ENCODE peak calls at places on chromosome 10, in nine cellular contexts. One of them, this sample, is unnamed. For H3K4me1, the result is how much of the 10 kb centered on the place peaks cover.

GRCh38 chr10:122859527-122859926 is 13.9 kb upstream of the CUZD1 start:
- DNase-seq in adipocyte: no peak
- DNase-seq in fibroblast of lung: no peak
- DNase-seq in upper lobe of right lung: no peak
- DNase-seq in tibial artery: no peak
- DNase-seq in PC-3: no peak
- DNase-seq in pancreas: no peak
- DNase-seq in suprapubic skin: no peak
- DNase-seq in right lobe of liver: no peak
- DNase-seq in this sample: no peak

GRCh38 chr10:17026686-17027485 is 102.7 kb downstream of the CUBN start:
- DNase-seq in right lobe of liver: no peak
- DNase-seq in adipocyte: peak
- DNase-seq in upper lobe of right lung: no peak
- DNase-seq in pancreas: no peak
- DNase-seq in suprapubic skin: no peak
- DNase-seq in PC-3: peak
- DNase-seq in fibroblast of lung: peak
- DNase-seq in tibial artery: no peak
- DNase-seq in this sample: no peak

GRCh38 chr10:103451871-103452713 is at the start of gene CALHM2:
- DNase-seq in suprapubic skin: peak
- DNase-seq in adipocyte: peak
- DNase-seq in upper lobe of right lung: peak
- DNase-seq in fibroblast of lung: peak
- DNase-seq in PC-3: no peak
- DNase-seq in right lobe of liver: no peak
- DNase-seq in tibial artery: peak
- DNase-seq in pancreas: peak
- DNase-seq in this sample: peak

GRCh38 chr10:124717358-124717757 is 26.8 kb downstream of the FAM53B start:
- DNase-seq in fibroblast of lung: no peak
- DNase-seq in adipocyte: no peak
- DNase-seq in pancreas: no peak
- DNase-seq in PC-3: no peak
- DNase-seq in upper lobe of right lung: peak
- DNase-seq in suprapubic skin: no peak
- DNase-seq in tibial artery: no peak
- DNase-seq in right lobe of liver: no peak
- DNase-seq in this sample: no peak

GRCh38 chr10:1189166-1190051 is 133.2 kb downstream of the WDR37 start:
- DNase-seq in tibial artery: peak
- DNase-seq in upper lobe of right lung: peak
- DNase-seq in right lobe of liver: peak
- DNase-seq in adipocyte: no peak
- DNase-seq in PC-3: no peak
- DNase-seq in fibroblast of lung: no peak
- DNase-seq in pancreas: peak
- DNase-seq in suprapubic skin: peak
- DNase-seq in this sample: no peak

GRCh38 chr10:47121336-47121735 is 178.7 kb upstream of the GDF10 start:
- DNase-seq in right lobe of liver: no peak
- DNase-seq in adipocyte: peak
- DNase-seq in upper lobe of right lung: no peak
- DNase-seq in tibial artery: no peak
- DNase-seq in PC-3: no peak
- DNase-seq in suprapubic skin: no peak
- DNase-seq in fibroblast of lung: no peak
- DNase-seq in pancreas: no peak
- DNase-seq in this sample: no peak

GRCh38 chr10:77157248-77158019 is 480.2 kb downstream of the KCNMA1 start:
- DNase-seq in fibroblast of lung: peak
- DNase-seq in adipocyte: no peak
- DNase-seq in PC-3: no peak
- DNase-seq in tibial artery: no peak
- DNase-seq in right lobe of liver: no peak
- DNase-seq in pancreas: no peak
- DNase-seq in suprapubic skin: no peak
- DNase-seq in upper lobe of right lung: no peak
- DNase-seq in this sample: no peak

GRCh38 chr10:99999319-100000108 is 10.2 kb downstream of the DNMBP start:
- DNase-seq in adipocyte: no peak
- DNase-seq in pancreas: no peak
- DNase-seq in right lobe of liver: no peak
- DNase-seq in suprapubic skin: no peak
- DNase-seq in PC-3: no peak
- DNase-seq in tibial artery: no peak
- DNase-seq in upper lobe of right lung: no peak
- DNase-seq in fibroblast of lung: no peak
- DNase-seq in this sample: no peak

GRCh38 chr10:3777876-3778707 is 6.9 kb downstream of the KLF6 start:
- DNase-seq in adipocyte: no peak
- DNase-seq in suprapubic skin: no peak
- DNase-seq in tibial artery: no peak
- DNase-seq in fibroblast of lung: peak
- DNase-seq in pancreas: no peak
- DNase-seq in PC-3: no peak
- DNase-seq in right lobe of liver: no peak
- DNase-seq in upper lobe of right lung: no peak
- DNase-seq in this sample: no peak

GRCh38 chr10:24912214-24912613 is 40.2 kb downstream of the PRTFDC1 start:
- DNase-seq in upper lobe of right lung: no peak
- DNase-seq in adipocyte: no peak
- DNase-seq in PC-3: peak
- DNase-seq in pancreas: no peak
- DNase-seq in right lobe of liver: no peak
- DNase-seq in fibroblast of lung: peak
- DNase-seq in suprapubic skin: no peak
- DNase-seq in tibial artery: no peak
- DNase-seq in this sample: no peak

GRCh38 chr10:11036424-11037011 is 18.8 kb downstream of the CELF2 start:
- DNase-seq in pancreas: no peak
- DNase-seq in adipocyte: peak
- DNase-seq in tibial artery: no peak
- DNase-seq in PC-3: peak
- DNase-seq in fibroblast of lung: peak
- DNase-seq in suprapubic skin: no peak
- DNase-seq in right lobe of liver: no peak
- DNase-seq in upper lobe of right lung: no peak
- DNase-seq in this sample: peak

DNA sequence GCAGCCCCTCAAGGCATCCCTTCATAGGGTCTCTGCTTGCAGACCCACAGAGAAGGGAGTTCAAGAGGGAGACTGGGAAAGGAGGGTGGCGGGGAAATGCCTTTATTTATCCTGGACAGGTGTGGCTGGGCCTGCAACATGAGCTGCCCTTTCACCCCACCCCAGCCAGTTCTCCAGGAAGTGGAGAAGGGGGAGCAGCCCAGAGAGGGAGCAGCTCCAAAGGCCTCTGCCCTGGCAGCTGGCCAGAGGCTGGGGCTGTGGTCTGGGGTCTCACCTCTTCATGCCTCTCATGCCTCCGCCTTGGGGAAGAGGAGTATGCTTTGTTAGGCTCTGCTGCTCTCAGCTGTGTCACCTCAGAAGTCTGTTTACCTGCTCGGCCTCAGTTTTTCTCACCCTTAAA is 3.1 kb downstream of the LDB3 start:
- DNase-seq in upper lobe of right lung: no peak
- DNase-seq in pancreas: no peak
- DNase-seq in fibroblast of lung: no peak
- DNase-seq in right lobe of liver: no peak
- DNase-seq in adipocyte: no peak
- DNase-seq in PC-3: peak
- DNase-seq in tibial artery: no peak
- DNase-seq in suprapubic skin: no peak
- DNase-seq in this sample: no peak
- H3K4me1 ChIP-seq in upper lobe of right lung: under half
- H3K4me1 ChIP-seq in pancreas: under half
- H3K4me1 ChIP-seq in fibroblast of lung: under half
- H3K4me1 ChIP-seq in right lobe of liver: under half
- H3K4me1 ChIP-seq in adipocyte: under half
- H3K4me1 ChIP-seq in PC-3: half or more
- H3K4me1 ChIP-seq in tibial artery: half or more
- H3K4me1 ChIP-seq in suprapubic skin: under half
- H3K4me1 ChIP-seq in this sample: under half

GRCh38 chr10:95545981-95546380 is 15.2 kb downstream of the SORBS1 start:
- DNase-seq in suprapubic skin: no peak
- DNase-seq in tibial artery: no peak
- DNase-seq in upper lobe of right lung: no peak
- DNase-seq in adipocyte: no peak
- DNase-seq in fibroblast of lung: no peak
- DNase-seq in pancreas: no peak
- DNase-seq in right lobe of liver: no peak
- DNase-seq in PC-3: no peak
- DNase-seq in this sample: no peak
- H3K4me1 ChIP-seq in suprapubic skin: under half
- H3K4me1 ChIP-seq in tibial artery: half or more
- H3K4me1 ChIP-seq in upper lobe of right lung: under half
- H3K4me1 ChIP-seq in adipocyte: under half
- H3K4me1 ChIP-seq in fibroblast of lung: under half
- H3K4me1 ChIP-seq in pancreas: under half
- H3K4me1 ChIP-seq in right lobe of liver: under half
- H3K4me1 ChIP-seq in PC-3: under half
- H3K4me1 ChIP-seq in this sample: under half

GRCh38 chr10:70444613-70445222 is 3.2 kb upstream of the NODAL start:
- DNase-seq in upper lobe of right lung: no peak
- DNase-seq in tibial artery: no peak
- DNase-seq in adipocyte: no peak
- DNase-seq in fibroblast of lung: no peak
- DNase-seq in suprapubic skin: no peak
- DNase-seq in pancreas: no peak
- DNase-seq in right lobe of liver: no peak
- DNase-seq in PC-3: no peak
- DNase-seq in this sample: no peak

GRCh38 chr10:70442332-70442988 is 979 bp upstream of the NODAL start:
- DNase-seq in adipocyte: no peak
- DNase-seq in right lobe of liver: no peak
- DNase-seq in upper lobe of right lung: no peak
- DNase-seq in suprapubic skin: no peak
- DNase-seq in PC-3: no peak
- DNase-seq in fibroblast of lung: no peak
- DNase-seq in pancreas: no peak
- DNase-seq in tibial artery: no peak
- DNase-seq in this sample: no peak

GRCh38 chr10:70441877-70442205 is 360 bp upstream of the NODAL start:
- DNase-seq in right lobe of liver: no peak
- DNase-seq in suprapubic skin: no peak
- DNase-seq in adipocyte: no peak
- DNase-seq in upper lobe of right lung: peak
- DNase-seq in tibial artery: no peak
- DNase-seq in PC-3: no peak
- DNase-seq in pancreas: no peak
- DNase-seq in fibroblast of lung: no peak
- DNase-seq in this sample: no peak

GRCh38 chr10:70440296-70441160 is 953 bp downstream of the NODAL start:
- DNase-seq in right lobe of liver: no peak
- DNase-seq in upper lobe of right lung: no peak
- DNase-seq in fibroblast of lung: no peak
- DNase-seq in suprapubic skin: no peak
- DNase-seq in tibial artery: no peak
- DNase-seq in adipocyte: peak
- DNase-seq in PC-3: no peak
- DNase-seq in pancreas: no peak
- DNase-seq in this sample: no peak

GRCh38 chr10:70441161-70441876 is at the start of gene NODAL:
- DNase-seq in PC-3: no peak
- DNase-seq in fibroblast of lung: no peak
- DNase-seq in suprapubic skin: no peak
- DNase-seq in tibial artery: no peak
- DNase-seq in upper lobe of right lung: peak
- DNase-seq in pancreas: no peak
- DNase-seq in right lobe of liver: no peak
- DNase-seq in adipocyte: peak
- DNase-seq in this sample: no peak
- H3K4me1 ChIP-seq in PC-3: under half
- H3K4me1 ChIP-seq in fibroblast of lung: under half
- H3K4me1 ChIP-seq in suprapubic skin: under half
- H3K4me1 ChIP-seq in tibial artery: under half
- H3K4me1 ChIP-seq in upper lobe of right lung: under half
- H3K4me1 ChIP-seq in pancreas: under half
- H3K4me1 ChIP-seq in right lobe of liver: under half
- H3K4me1 ChIP-seq in adipocyte: under half
- H3K4me1 ChIP-seq in this sample: under half

DNA sequence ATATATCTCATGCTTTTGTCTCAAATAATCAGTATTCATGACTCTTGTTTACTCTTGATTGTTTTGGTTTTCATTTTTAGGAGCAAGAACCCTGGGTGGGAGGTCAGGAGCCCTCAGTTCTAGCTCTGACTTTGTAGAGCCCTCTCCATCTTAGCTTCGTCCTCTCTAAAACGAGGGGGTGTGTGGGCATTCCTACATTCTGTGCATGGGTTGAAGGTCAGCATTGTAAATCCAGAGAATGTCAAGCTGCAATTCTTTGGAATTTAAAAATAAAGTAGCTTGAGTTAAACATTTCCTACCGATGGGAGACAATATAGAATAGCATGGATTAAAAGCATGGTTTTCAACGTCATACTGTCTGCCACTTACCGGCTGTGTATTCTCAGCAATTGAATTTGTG is 128.3 kb downstream of the PRPF18 start:
- DNase-seq in adipocyte: peak
- DNase-seq in upper lobe of right lung: no peak
- DNase-seq in PC-3: no peak
- DNase-seq in pancreas: no peak
- DNase-seq in right lobe of liver: no peak
- DNase-seq in fibroblast of lung: no peak
- DNase-seq in tibial artery: no peak
- DNase-seq in suprapubic skin: no peak
- DNase-seq in this sample: no peak
- H3K4me1 ChIP-seq in adipocyte: half or more
- H3K4me1 ChIP-seq in upper lobe of right lung: under half
- H3K4me1 ChIP-seq in PC-3: under half
- H3K4me1 ChIP-seq in pancreas: under half
- H3K4me1 ChIP-seq in right lobe of liver: under half
- H3K4me1 ChIP-seq in fibroblast of lung: under half
- H3K4me1 ChIP-seq in tibial artery: half or more
- H3K4me1 ChIP-seq in suprapubic skin: under half
- H3K4me1 ChIP-seq in this sample: under half

This sample was measured in prostate gland.